ENCODE peak calls at places on chromosomes 11 and 22, in four cellular contexts. Z is stimulated activated CD8-positive, alpha-beta memory T cell treated with anti-CD3 and anti-CD28 coated beads, Interleukin-15, amount 100 ng/mL, for 4 hours; G is HFF-Myc; B is fibroblast of pulmonary artery. Q is an unnamed sample.

GRCh38 chr11:27444801-27445215 is 27.8 kb downstream of the LGR4 start:
- DNase-seq in Z (no peak), G (no peak), B (no peak), Q (no peak)

GRCh38 chr11:77101043-77101537 is 1.6 kb upstream of the OMP start:
- DNase-seq in B (peak; percentile 46), Z (no peak), G (no peak), Q (no peak)

GRCh38 chr22:36280379-36280778 is 27.4 kb downstream of the APOL1 start:
- DNase-seq in Z (no peak), B (no peak), G (no peak), Q (no peak)

GRCh38 chr11:99257131-99257530 is 236.4 kb downstream of the CNTN5 start:
- DNase-seq in Z (no peak), G (no peak), B (peak; percentile 61), Q (no peak)

GRCh38 chr11:44258839-44259420 is 51.0 kb downstream of the ALX4 start:
- DNase-seq in B (no peak), Z (no peak), G (no peak), Q (no peak)

GRCh38 chr11:102518296-102519094 is 12.1 kb downstream of the MMP7 start:
- DNase-seq in B (no peak), Z (no peak), G (no peak), Q (no peak)

GRCh38 chr11:74321487-74322188 is 10.2 kb upstream of the P4HA3 start:
- DNase-seq in Z (no peak), G (no peak), B (peak; percentile 73), Q (peak; percentile 32)

GRCh38 chr11:113023228-113023627 is 62.0 kb downstream of the NCAM1 start:
- DNase-seq in Z (no peak), G (no peak), B (peak; percentile 46), Q (peak; percentile 27)

GRCh38 chr11:12853652-12854296 is 155.3 kb upstream of the RASSF10 start:
- DNase-seq in G (no peak), Z (no peak), B (peak; percentile 52), Q (no peak)

GRCh38 chr11:79296113-79296512 is 144.7 kb downstream of the TENM4 start:
- DNase-seq in G (no peak), B (no peak), Z (no peak), Q (no peak)

GRCh38 chr11:61958590-61958989 is 8.4 kb downstream of the BEST1 start:
- DNase-seq in Z (no peak), B (no peak), G (no peak), Q (no peak)

GRCh38 chr11:115471367-115471766 is 32.8 kb downstream of the CADM1 start:
- DNase-seq in Z (no peak), B (no peak), G (no peak), Q (no peak)

Q was measured in BJ.